ENCODE peak calls at places on chromosomes 4 and X, in seven cellular contexts. One of them, this sample, is unnamed. For H3K4me1, the result is how much of the 10 kb centered on the place peaks cover.

GRCh38 chr4:69032847-69033638 is 63.2 kb upstream of the UGT2B7 start:
- DNase-seq in right cardiac atrium: no peak
- DNase-seq in CD8-positive, alpha-beta T cell: no peak
- DNase-seq in adrenal gland: no peak
- DNase-seq in endothelial cell of umbilical vein: no peak
- DNase-seq in A673: no peak
- DNase-seq in upper lobe of right lung: no peak
- DNase-seq in this sample: peak

GRCh38 chrX:47191806-47192401 is 1.7 kb upstream of the UBA1 start:
- DNase-seq in adrenal gland: no peak
- DNase-seq in CD8-positive, alpha-beta T cell: no peak
- DNase-seq in upper lobe of right lung: no peak
- DNase-seq in endothelial cell of umbilical vein: no peak
- DNase-seq in A673: no peak
- DNase-seq in right cardiac atrium: no peak
- DNase-seq in this sample: no peak

GRCh38 chrX:69046996-69047490 is 118.2 kb downstream of the PJA1 start:
- DNase-seq in adrenal gland: no peak
- DNase-seq in endothelial cell of umbilical vein: no peak
- DNase-seq in upper lobe of right lung: no peak
- DNase-seq in A673: no peak
- DNase-seq in right cardiac atrium: no peak
- DNase-seq in CD8-positive, alpha-beta T cell: no peak
- DNase-seq in this sample: no peak

GRCh38 chr4:88818650-88819470 is 121.2 kb upstream of the NAP1L5 start:
- DNase-seq in endothelial cell of umbilical vein: peak
- DNase-seq in CD8-positive, alpha-beta T cell: peak
- DNase-seq in A673: peak
- DNase-seq in upper lobe of right lung: no peak
- DNase-seq in adrenal gland: peak
- DNase-seq in right cardiac atrium: peak
- DNase-seq in this sample: peak

GRCh38 chr4:38565271-38566199 is 98.5 kb upstream of the KLF3 start:
- DNase-seq in endothelial cell of umbilical vein: no peak
- DNase-seq in A673: no peak
- DNase-seq in adrenal gland: no peak
- DNase-seq in right cardiac atrium: no peak
- DNase-seq in CD8-positive, alpha-beta T cell: no peak
- DNase-seq in upper lobe of right lung: no peak
- DNase-seq in this sample: peak

GRCh38 chrX:17741123-17741511 is 3.8 kb downstream of the SCML1 start:
- DNase-seq in right cardiac atrium: no peak
- DNase-seq in adrenal gland: no peak
- DNase-seq in A673: peak
- DNase-seq in upper lobe of right lung: no peak
- DNase-seq in CD8-positive, alpha-beta T cell: no peak
- DNase-seq in endothelial cell of umbilical vein: no peak
- DNase-seq in this sample: peak

GRCh38 chrX:35076061-35076460 is 133.5 kb downstream of the FAM47B start:
- DNase-seq in upper lobe of right lung: no peak
- DNase-seq in CD8-positive, alpha-beta T cell: no peak
- DNase-seq in endothelial cell of umbilical vein: no peak
- DNase-seq in adrenal gland: no peak
- DNase-seq in A673: peak
- DNase-seq in right cardiac atrium: no peak
- DNase-seq in this sample: no peak

GRCh38 chr4:133145758-133146157 is 3.3 kb upstream of the PCDH10 start:
- DNase-seq in endothelial cell of umbilical vein: peak
- DNase-seq in upper lobe of right lung: no peak
- DNase-seq in CD8-positive, alpha-beta T cell: no peak
- DNase-seq in right cardiac atrium: no peak
- DNase-seq in A673: no peak
- DNase-seq in adrenal gland: no peak
- DNase-seq in this sample: no peak

GRCh38 chr4:8540586-8540985 is 39.6 kb upstream of the GPR78 start:
- DNase-seq in adrenal gland: no peak
- DNase-seq in endothelial cell of umbilical vein: no peak
- DNase-seq in right cardiac atrium: no peak
- DNase-seq in upper lobe of right lung: peak
- DNase-seq in CD8-positive, alpha-beta T cell: no peak
- DNase-seq in A673: no peak
- DNase-seq in this sample: no peak

GRCh38 chrX:22486326-22486725 is 213.6 kb downstream of the CBLL2 start:
- DNase-seq in endothelial cell of umbilical vein: no peak
- DNase-seq in CD8-positive, alpha-beta T cell: no peak
- DNase-seq in upper lobe of right lung: no peak
- DNase-seq in right cardiac atrium: no peak
- DNase-seq in A673: peak
- DNase-seq in adrenal gland: no peak
- DNase-seq in this sample: no peak

GRCh38 chr4:151045907-151046306 is 30.8 kb upstream of the LRBA start:
- DNase-seq in endothelial cell of umbilical vein: peak
- DNase-seq in right cardiac atrium: no peak
- DNase-seq in A673: peak
- DNase-seq in upper lobe of right lung: no peak
- DNase-seq in CD8-positive, alpha-beta T cell: no peak
- DNase-seq in adrenal gland: no peak
- DNase-seq in this sample: peak

GRCh38 chr4:110663738-110664444 is 41.0 kb upstream of the PITX2 start:
- DNase-seq in CD8-positive, alpha-beta T cell: no peak
- DNase-seq in adrenal gland: no peak
- DNase-seq in right cardiac atrium: no peak
- DNase-seq in upper lobe of right lung: no peak
- DNase-seq in A673: peak
- DNase-seq in endothelial cell of umbilical vein: no peak
- DNase-seq in this sample: peak

GRCh38 chr4:108644237-108644636 is 6.2 kb upstream of the OSTC start:
- DNase-seq in endothelial cell of umbilical vein: peak
- DNase-seq in CD8-positive, alpha-beta T cell: no peak
- DNase-seq in adrenal gland: no peak
- DNase-seq in A673: peak
- DNase-seq in upper lobe of right lung: no peak
- DNase-seq in right cardiac atrium: no peak
- DNase-seq in this sample: no peak

GRCh38 chr4:158777423-158777822 is 8.6 kb downstream of the FNIP2 start:
- DNase-seq in right cardiac atrium: no peak
- DNase-seq in endothelial cell of umbilical vein: no peak
- DNase-seq in adrenal gland: no peak
- DNase-seq in upper lobe of right lung: no peak
- DNase-seq in A673: no peak
- DNase-seq in CD8-positive, alpha-beta T cell: no peak
- DNase-seq in this sample: peak
- H3K4me1 ChIP-seq in right cardiac atrium: under half
- H3K4me1 ChIP-seq in endothelial cell of umbilical vein: under half
- H3K4me1 ChIP-seq in adrenal gland: under half
- H3K4me1 ChIP-seq in upper lobe of right lung: under half
- H3K4me1 ChIP-seq in A673: under half
- H3K4me1 ChIP-seq in CD8-positive, alpha-beta T cell: under half
- H3K4me1 ChIP-seq in this sample: under half

GRCh38 chrX:154349979-154350378 is 24.5 kb downstream of the FLNA start:
- DNase-seq in endothelial cell of umbilical vein: no peak
- DNase-seq in adrenal gland: no peak
- DNase-seq in CD8-positive, alpha-beta T cell: no peak
- DNase-seq in upper lobe of right lung: no peak
- DNase-seq in right cardiac atrium: peak
- DNase-seq in A673: no peak
- DNase-seq in this sample: no peak
- H3K27ac ChIP-seq in endothelial cell of umbilical vein: no peak
- H3K27ac ChIP-seq in adrenal gland: no peak
- H3K27ac ChIP-seq in CD8-positive, alpha-beta T cell: no peak
- H3K27ac ChIP-seq in upper lobe of right lung: no peak
- H3K27ac ChIP-seq in right cardiac atrium: no peak
- H3K27ac ChIP-seq in A673: no peak
- H3K27ac ChIP-seq in this sample: no peak

GRCh38 chr4:168633071-168633470 is 136.2 kb downstream of the PALLD start:
- DNase-seq in upper lobe of right lung: no peak
- DNase-seq in A673: peak
- DNase-seq in CD8-positive, alpha-beta T cell: no peak
- DNase-seq in endothelial cell of umbilical vein: no peak
- DNase-seq in right cardiac atrium: no peak
- DNase-seq in adrenal gland: no peak
- DNase-seq in this sample: no peak
- H3K4me1 ChIP-seq in upper lobe of right lung: under half
- H3K4me1 ChIP-seq in A673: half or more
- H3K4me1 ChIP-seq in CD8-positive, alpha-beta T cell: under half
- H3K4me1 ChIP-seq in endothelial cell of umbilical vein: under half
- H3K4me1 ChIP-seq in right cardiac atrium: under half
- H3K4me1 ChIP-seq in adrenal gland: under half
- H3K4me1 ChIP-seq in this sample: under half

GRCh38 chr4:101941816-101942358 is 151.4 kb downstream of the BANK1 start:
- DNase-seq in adrenal gland: no peak
- DNase-seq in A673: no peak
- DNase-seq in right cardiac atrium: no peak
- DNase-seq in upper lobe of right lung: no peak
- DNase-seq in CD8-positive, alpha-beta T cell: no peak
- DNase-seq in endothelial cell of umbilical vein: no peak
- DNase-seq in this sample: no peak

GRCh38 chr4:101942891-101943290 is 152.4 kb downstream of the BANK1 start:
- DNase-seq in A673: no peak
- DNase-seq in endothelial cell of umbilical vein: no peak
- DNase-seq in adrenal gland: no peak
- DNase-seq in right cardiac atrium: no peak
- DNase-seq in upper lobe of right lung: no peak
- DNase-seq in CD8-positive, alpha-beta T cell: no peak
- DNase-seq in this sample: no peak

GRCh38 chr4:101948951-101949350 is 158.4 kb downstream of the BANK1 start:
- DNase-seq in A673: no peak
- DNase-seq in upper lobe of right lung: no peak
- DNase-seq in CD8-positive, alpha-beta T cell: no peak
- DNase-seq in right cardiac atrium: no peak
- DNase-seq in endothelial cell of umbilical vein: no peak
- DNase-seq in adrenal gland: no peak
- DNase-seq in this sample: no peak

GRCh38 chr4:101948055-101948454 is 157.5 kb downstream of the BANK1 start:
- DNase-seq in A673: no peak
- DNase-seq in right cardiac atrium: no peak
- DNase-seq in adrenal gland: no peak
- DNase-seq in CD8-positive, alpha-beta T cell: no peak
- DNase-seq in upper lobe of right lung: no peak
- DNase-seq in endothelial cell of umbilical vein: no peak
- DNase-seq in this sample: no peak

DNA sequence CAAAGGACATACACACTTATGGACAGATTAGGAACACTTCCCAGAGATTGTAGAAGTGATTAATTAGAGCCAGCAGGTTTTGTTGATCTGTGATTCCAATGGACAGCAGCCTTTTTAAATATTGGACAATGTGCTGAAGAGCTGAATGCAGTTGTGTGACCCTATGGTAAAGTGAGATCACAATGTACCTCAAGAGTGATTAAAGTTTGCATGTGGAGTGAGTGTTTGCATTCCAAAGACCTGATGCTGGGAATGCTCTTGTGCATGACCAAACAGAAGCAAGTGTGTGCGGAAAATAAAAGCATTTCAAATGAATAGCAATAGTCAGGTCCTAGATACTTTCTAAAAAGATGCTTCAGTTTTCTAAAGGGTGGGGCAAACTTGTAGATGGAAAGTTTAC is 154.1 kb downstream of the BANK1 start:
- DNase-seq in endothelial cell of umbilical vein: no peak
- DNase-seq in CD8-positive, alpha-beta T cell: no peak
- DNase-seq in right cardiac atrium: no peak
- DNase-seq in A673: no peak
- DNase-seq in upper lobe of right lung: no peak
- DNase-seq in adrenal gland: no peak
- DNase-seq in this sample: no peak
- H3K27ac ChIP-seq in endothelial cell of umbilical vein: no peak
- H3K27ac ChIP-seq in CD8-positive, alpha-beta T cell: no peak
- H3K27ac ChIP-seq in right cardiac atrium: no peak
- H3K27ac ChIP-seq in A673: no peak
- H3K27ac ChIP-seq in upper lobe of right lung: no peak
- H3K27ac ChIP-seq in adrenal gland: no peak
- H3K27ac ChIP-seq in this sample: no peak

DNA sequence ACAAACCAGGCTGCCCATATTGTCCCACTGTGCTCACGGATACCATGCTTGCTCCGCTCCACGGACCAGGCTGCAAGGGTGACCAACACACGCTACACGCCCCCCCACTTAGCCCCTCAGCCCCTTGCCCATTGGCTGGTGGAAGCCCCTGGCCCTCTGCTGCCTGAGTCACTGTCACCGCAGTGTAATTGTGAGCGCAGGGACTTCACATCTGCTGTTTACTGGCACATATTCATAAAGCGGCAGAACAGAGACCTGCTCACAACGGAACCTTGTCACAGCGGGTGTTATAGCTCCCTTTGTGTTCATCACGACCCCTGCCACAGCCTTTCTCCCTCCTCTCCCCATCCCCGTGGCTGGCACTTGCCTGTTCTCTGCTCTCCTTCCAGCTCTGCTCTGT is 83.7 kb downstream of the PSAPL1 start:
- DNase-seq in CD8-positive, alpha-beta T cell: no peak
- DNase-seq in right cardiac atrium: no peak
- DNase-seq in adrenal gland: no peak
- DNase-seq in A673: no peak
- DNase-seq in upper lobe of right lung: no peak
- DNase-seq in endothelial cell of umbilical vein: no peak
- DNase-seq in this sample: no peak
- H3K4me1 ChIP-seq in CD8-positive, alpha-beta T cell: under half
- H3K4me1 ChIP-seq in right cardiac atrium: under half
- H3K4me1 ChIP-seq in adrenal gland: under half
- H3K4me1 ChIP-seq in A673: under half
- H3K4me1 ChIP-seq in upper lobe of right lung: under half
- H3K4me1 ChIP-seq in endothelial cell of umbilical vein: under half
- H3K4me1 ChIP-seq in this sample: under half

DNA sequence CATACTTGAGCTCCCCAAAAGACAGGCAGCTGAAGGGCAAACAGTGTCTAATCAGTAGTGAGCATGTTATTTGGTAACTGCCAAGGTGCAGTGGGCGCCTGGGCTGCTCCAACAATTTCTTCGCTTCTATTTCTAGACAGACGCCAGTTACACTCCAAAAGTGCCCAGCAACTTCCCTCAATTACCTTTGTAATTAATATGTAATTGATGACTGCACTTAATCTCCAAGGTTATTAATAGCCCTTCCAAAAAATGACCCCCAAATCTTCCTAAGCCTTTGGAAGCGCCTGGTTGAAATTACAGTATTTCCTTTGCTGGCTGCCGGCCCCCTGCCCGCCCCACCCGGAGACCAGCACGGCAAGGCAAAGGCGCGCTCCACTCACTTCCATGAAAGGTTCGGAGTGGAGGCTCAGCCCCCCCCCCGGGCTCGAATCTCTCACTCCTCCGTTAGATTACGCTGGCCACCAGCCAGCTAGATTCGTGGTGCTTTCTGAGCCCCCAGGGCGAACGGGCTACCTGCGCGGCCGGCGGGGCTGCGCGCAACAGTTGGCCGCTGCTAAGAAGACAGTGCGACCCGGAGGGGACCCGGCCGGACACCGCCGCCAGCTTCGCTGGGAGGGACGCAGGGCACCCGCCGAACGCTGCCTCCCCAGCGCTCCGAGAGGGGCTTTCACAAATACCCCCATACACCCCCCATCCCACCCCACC is 1.9 kb downstream of the GPC4 start:
- DNase-seq in CD8-positive, alpha-beta T cell: no peak
- DNase-seq in endothelial cell of umbilical vein: no peak
- DNase-seq in adrenal gland: no peak
- DNase-seq in right cardiac atrium: peak
- DNase-seq in upper lobe of right lung: no peak
- DNase-seq in A673: no peak
- DNase-seq in this sample: no peak
- H3K27ac ChIP-seq in CD8-positive, alpha-beta T cell: no peak
- H3K27ac ChIP-seq in endothelial cell of umbilical vein: no peak
- H3K27ac ChIP-seq in adrenal gland: no peak
- H3K27ac ChIP-seq in right cardiac atrium: no peak
- H3K27ac ChIP-seq in upper lobe of right lung: no peak
- H3K27ac ChIP-seq in A673: no peak
- H3K27ac ChIP-seq in this sample: no peak

GRCh38 chr4:153465922-153466636 is at the start of gene TMEM131L:
- DNase-seq in upper lobe of right lung: peak
- DNase-seq in endothelial cell of umbilical vein: peak
- DNase-seq in CD8-positive, alpha-beta T cell: peak
- DNase-seq in right cardiac atrium: peak
- DNase-seq in adrenal gland: peak
- DNase-seq in A673: peak
- DNase-seq in this sample: peak
- H3K4me1 ChIP-seq in upper lobe of right lung: under half
- H3K4me1 ChIP-seq in endothelial cell of umbilical vein: under half
- H3K4me1 ChIP-seq in CD8-positive, alpha-beta T cell: under half
- H3K4me1 ChIP-seq in right cardiac atrium: under half
- H3K4me1 ChIP-seq in adrenal gland: under half
- H3K4me1 ChIP-seq in A673: under half
- H3K4me1 ChIP-seq in this sample: under half

This sample was measured in colonic mucosa.